ENCODE peak calls at places on chromosomes 6 and 20, in seven cellular contexts. E is activated CD4-positive, CD25-positive, alpha-beta regulatory T cell; R is upper lobe of right lung; W is pancreas; C is IMR-90; K is activated gamma-delta T cell treated with Interleukin-2 at 50 U/mL for 16 hours; I is fibroblast of lung. S is an unnamed sample.

GRCh38 chr20:19936801-19937583 is 80.2 kb upstream of the NAA20 start:
- DNase-seq in E (no peak), R (no peak), W (no peak), C (no peak), K (no peak), I (no peak), S (no peak)

GRCh38 chr6:43699564-43700186 is 12.1 kb upstream of the MRPS18A start:
- DNase-seq in E (no peak), R (no peak), W (no peak), C (peak; percentile 68), K (no peak), I (peak; percentile 27), S (peak; percentile 47)

GRCh38 chr6:20205722-20206154 is 6.5 kb downstream of the MBOAT1 start:
- DNase-seq in E (no peak), R (no peak), W (no peak), C (no peak), K (no peak), I (no peak), S (no peak)

GRCh38 chr6:26223213-26223612 is 136.0 kb downstream of the HFE start:
- DNase-seq in E (no peak), R (no peak), W (no peak), C (peak; percentile 33), K (no peak), I (peak; percentile 57), S (no peak)

GRCh38 chr20:33668087-33668790 is 1.5 kb downstream of the ACTL10 start:
- DNase-seq in E (no peak), R (no peak), W (no peak), C (no peak), K (peak; percentile 73), I (no peak), S (no peak)

GRCh38 chr6:111342913-111343312 is 140.1 kb downstream of the REV3L start:
- DNase-seq in E (no peak), R (no peak), W (no peak), C (peak; percentile 54), K (no peak), I (peak; percentile 3), S (no peak)

GRCh38 chr6:110615723-110616122 is 139.3 kb upstream of the SLC22A16 start:
- DNase-seq in E (no peak), R (no peak), W (no peak), C (no peak), K (no peak), I (no peak), S (no peak)

GRCh38 chr6:16230953-16231352 is 7.4 kb upstream of the GMPR start:
- DNase-seq in E (no peak), R (no peak), W (no peak), C (no peak), K (no peak), I (no peak), S (no peak)

GRCh38 chr6:168908887-168909286 is 344.8 kb downstream of the THBS2 start:
- DNase-seq in E (no peak), R (no peak), W (no peak), C (peak; percentile 75), K (no peak), I (peak; percentile 74), S (peak; percentile 75)

GRCh38 chr6:25248100-25248499 is 31.1 kb upstream of the CARMIL1 start:
- DNase-seq in E (no peak), R (no peak), W (no peak), C (peak; percentile 66), K (no peak), I (peak; percentile 88), S (no peak)

GRCh38 chr6:150343434-150343833 is 25.4 kb upstream of the IYD start:
- DNase-seq in E (no peak), R (no peak), W (no peak), C (peak; percentile 13), K (no peak), I (peak; percentile 63), S (no peak)

GRCh38 chr6:84773133-84773430 is 8.7 kb upstream of the TBX18 start:
- DNase-seq in E (no peak), R (no peak), W (no peak), C (no peak), K (no peak), I (no peak), S (no peak)

GRCh38 chr6:79650943-79651342 is 19.8 kb downstream of the SH3BGRL2 start:
- DNase-seq in E (no peak), R (no peak), W (no peak), C (no peak), K (no peak), I (no peak), S (no peak)

GRCh38 chr20:37863289-37863688 is 39.6 kb upstream of the VSTM2L start:
- DNase-seq in E (no peak), R (peak; percentile 31), W (no peak), C (no peak), K (no peak), I (no peak), S (no peak)

GRCh38 chr6:27757307-27757706 is 154.9 kb downstream of the OR2B2 start:
- DNase-seq in E (peak; percentile 9), R (peak; percentile 73), W (no peak), C (no peak), K (peak; percentile 46), I (no peak), S (peak; percentile 12)

GRCh38 chr6:10510592-10511367 is 10.4 kb upstream of the GCNT2 start:
- DNase-seq in E (peak; percentile 4), R (peak; percentile 83), W (peak; percentile 70), C (peak; percentile 15), K (peak; percentile 27), I (peak; percentile 28), S (peak; percentile 63)

GRCh38 chr20:57392512-57393271 is 1.5 kb downstream of the RBM38 start:
- DNase-seq in E (peak; percentile 50), R (peak; percentile 69), W (no peak), C (no peak), K (peak; percentile 85), I (no peak), S (no peak)

GRCh38 chr6:37889015-37889885 is 69.7 kb downstream of the ZFAND3 start:
- DNase-seq in E (no peak), R (no peak), W (no peak), C (no peak), K (no peak), I (peak; percentile 35), S (no peak)

GRCh38 chr6:55954436-55954835 is 79.0 kb upstream of the BMP5 start:
- DNase-seq in E (no peak), R (no peak), W (no peak), C (no peak), K (no peak), I (no peak), S (no peak)

GRCh38 chr20:63738687-63739128 is 868 bp upstream of the SLC2A4RG start:
- DNase-seq in E (no peak), R (peak; percentile 89), W (peak; percentile 78), C (no peak), K (peak; percentile 35), I (peak; percentile 16), S (no peak)

GRCh38 chr6:155026366-155027045 is 31.4 kb downstream of the TIAM2 start:
- DNase-seq in E (no peak), R (no peak), W (peak; percentile 24), C (peak; percentile 76), K (no peak), I (peak; percentile 85), S (peak; percentile 96)

GRCh38 chr6:122839477-122839876 is 50.4 kb downstream of the SMPDL3A start:
- DNase-seq in E (peak; percentile 9), R (no peak), W (peak; percentile 72), C (peak; percentile 50), K (peak; percentile 33), I (peak; percentile 31), S (peak; percentile 40)

GRCh38 chr6:97198181-97198580 is 84.8 kb downstream of the MMS22L start:
- DNase-seq in E (no peak), R (no peak), W (no peak), C (peak; percentile 46), K (no peak), I (peak; percentile 85), S (no peak)

GRCh38 chr6:1581120-1581991 is 28.4 kb upstream of the FOXC1 start:
- DNase-seq in E (no peak), R (no peak), W (no peak), C (no peak), K (no peak), I (no peak), S (no peak)

GRCh38 chr6:168865-169455 is 123.3 kb upstream of the DUSP22 start:
- DNase-seq in E (no peak), R (no peak), W (no peak), C (peak; percentile 55), K (no peak), I (peak; percentile 38), S (peak; percentile 16)

GRCh38 chr6:40585661-40586269 is 1.4 kb downstream of the LRFN2 start:
- DNase-seq in E (no peak), R (no peak), W (peak; percentile 12), C (no peak), K (no peak), I (no peak), S (peak; percentile 5)

GRCh38 chr20:60102665-60103210 is 144.5 kb downstream of the CDH26 start:
- DNase-seq in E (no peak), R (no peak), W (no peak), C (no peak), K (no peak), I (no peak), S (no peak)

GRCh38 chr6:63740709-63741108 is 105.1 kb downstream of the PHF3 start:
- DNase-seq in E (no peak), R (no peak), W (no peak), C (peak; percentile 78), K (no peak), I (peak; percentile 90), S (peak; percentile 73)

GRCh38 chr6:15148356-15149058 is 97.4 kb upstream of the JARID2 start:
- DNase-seq in E (no peak), R (no peak), W (no peak), C (peak; percentile 90), K (no peak), I (peak; percentile 77), S (peak; percentile 66)

GRCh38 chr6:87391334-87391733 is 16.4 kb upstream of the CFAP206 start:
- DNase-seq in E (no peak), R (no peak), W (no peak), C (peak; percentile 29), K (no peak), I (no peak), S (peak; percentile 57)

GRCh38 chr6:7131390-7131789 is 23.6 kb downstream of the RREB1 start:
- DNase-seq in E (no peak), R (no peak), W (no peak), C (no peak), K (no peak), I (no peak), S (no peak)

GRCh38 chr6:912871-913663 is 220.1 kb upstream of the EXOC2 start:
- DNase-seq in E (no peak), R (no peak), W (peak; percentile 67), C (peak; percentile 47), K (no peak), I (no peak), S (peak; percentile 68)

GRCh38 chr6:158564243-158565121 is 4.6 kb downstream of the TMEM181 start:
- DNase-seq in E (no peak), R (no peak), W (no peak), C (no peak), K (peak; percentile 29), I (no peak), S (no peak)